ENCODE peak calls at places on chromosomes 12 and 14, in four cellular contexts. O is BE2C, L is right lobe of liver, T is ovary. X is an unnamed sample. For H3K9me3, the result is how much of the 10 kb centered on the place peaks cover.

GRCh38 chr14:32933943-32934890 is 4.5 kb upstream of the NPAS3 start:
- DNase-seq in O (peak), L (no peak), T (peak), X (no peak)

GRCh38 chr12:76790564-76791552 is 26.9 kb downstream of the ZDHHC17 start:
- DNase-seq in O (no peak), L (no peak), T (no peak), X (no peak)

GRCh38 chr12:32901553-32901952 is 5.0 kb upstream of the PKP2 start:
- DNase-seq in O (no peak), L (no peak), T (no peak), X (no peak)

GRCh38 chr14:48614003-48614402 is 938.6 kb upstream of the MDGA2 start:
- DNase-seq in O (no peak), L (no peak), T (no peak), X (no peak)

GRCh38 chr12:50268482-50268881 is 14.8 kb downstream of the LIMA1 start:
- DNase-seq in O (no peak), L (no peak), T (no peak), X (no peak)

GRCh38 chr12:94622475-94622874 is 27.9 kb downstream of the TMCC3 start:
- DNase-seq in O (no peak), L (no peak), T (no peak), X (no peak)

GRCh38 chr14:31692376-31692781 is 131.2 kb downstream of the NUBPL start:
- DNase-seq in O (no peak), L (no peak), T (no peak), X (no peak)

GRCh38 chr14:76323331-76324050 is 52.4 kb upstream of the ESRRB start:
- DNase-seq in O (no peak), L (peak), T (no peak), X (no peak)

GRCh38 chr14:69625299-69626131 is 14.1 kb downstream of the SUSD6 start:
- DNase-seq in O (no peak), L (peak), T (no peak), X (peak)

GRCh38 chr12:125140918-125141573 is 75.8 kb downstream of the AACS start:
- DNase-seq in O (no peak), L (no peak), T (no peak), X (no peak)

GRCh38 chr14:102540310-102541028 is 30.9 kb upstream of the ANKRD9 start:
- DNase-seq in O (peak), L (no peak), T (peak), X (no peak)

GRCh38 chr12:65740506-65740872 is 83.8 kb upstream of the HMGA2 start:
- DNase-seq in O (no peak), L (no peak), T (no peak), X (no peak)

GRCh38 chr14:38400751-38401150 is 144.9 kb upstream of the CLEC14A start:
- DNase-seq in O (no peak), L (no peak), T (no peak), X (no peak)

GRCh38 chr12:22978962-22979361 is 354.0 kb downstream of the ETNK1 start:
- DNase-seq in O (no peak), L (no peak), T (no peak), X (no peak)

GRCh38 chr12:104376650-104377506 is 73.3 kb downstream of the EID3 start:
- DNase-seq in O (no peak), L (no peak), T (no peak), X (no peak)

GRCh38 chr12:48744251-48745008 is 27.9 kb upstream of the CCNT1 start:
- DNase-seq in O (no peak), L (peak), T (no peak), X (no peak)

GRCh38 chr12:51972424-51972812 is 20.9 kb downstream of the ACVR1B start:
- DNase-seq in O (no peak), L (peak), T (no peak), X (no peak)

GRCh38 chr12:13178568-13179158 is 17.9 kb upstream of the EMP1 start:
- DNase-seq in O (no peak), L (no peak), T (peak), X (no peak)

GRCh38 chr14:69152181-69152943 is 557 bp downstream of the DCAF5 start:
- DNase-seq in O (no peak), L (peak), T (no peak), X (no peak)

GRCh38 chr14:93304771-93305170 is 28.1 kb downstream of the BTBD7 start:
- DNase-seq in O (no peak), L (no peak), T (no peak), X (no peak)

GRCh38 chr12:113222730-113223531 is 1.7 kb downstream of the TPCN1 start:
- DNase-seq in O (no peak), L (peak), T (peak), X (no peak)

GRCh38 chr14:32709072-32709471 is 229.6 kb upstream of the NPAS3 start:
- DNase-seq in O (no peak), L (no peak), T (no peak), X (no peak)

GRCh38 chr14:87139299-87139698 is 853.7 kb downstream of the GALC start:
- DNase-seq in O (no peak), L (no peak), T (no peak), X (no peak)

GRCh38 chr14:36028218-36028617 is 148.3 kb downstream of the PTCSC3 start:
- DNase-seq in O (peak), L (no peak), T (no peak), X (no peak)

GRCh38 chr12:14893471-14894250 is 8.0 kb upstream of the MGP start:
- DNase-seq in O (no peak), L (no peak), T (no peak), X (no peak)

GRCh38 chr12:96427269-96427729 is 27.1 kb upstream of the CDK17 start:
- DNase-seq in O (peak), L (no peak), T (peak), X (no peak)

GRCh38 chr14:79253576-79253975 is 957.7 kb downstream of the DIO2 start:
- DNase-seq in O (no peak), L (no peak), T (no peak), X (no peak)

GRCh38 chr12:120361506-120362208 is 7.3 kb downstream of the MSI1 start:
- DNase-seq in O (peak), L (no peak), T (peak), X (no peak)

GRCh38 chr12:91555981-91556380 is 373.4 kb upstream of the DCN start:
- DNase-seq in O (no peak), L (no peak), T (no peak), X (no peak)

GRCh38 chr14:21965042-21965441 is 291.4 kb upstream of the OR4E1 start:
- DNase-seq in O (no peak), L (no peak), T (no peak), X (no peak)

GRCh38 chr12:109934026-109934425 is 34.0 kb downstream of the TCHP start:
- DNase-seq in O (no peak), L (no peak), T (no peak), X (no peak)

GRCh38 chr12:106137456-106138278 is 1.1 kb downstream of the NUAK1 start:
- DNase-seq in O (no peak), L (no peak), T (no peak), X (no peak)

GRCh38 chr14:105880616-105881015 is 354.2 kb downstream of the TMEM121 start:
- DNase-seq in O (no peak), L (peak), T (no peak), X (no peak)
- H3K9me3 ChIP-seq in O (under half), L (under half), T (under half), X (under half)

DNA sequence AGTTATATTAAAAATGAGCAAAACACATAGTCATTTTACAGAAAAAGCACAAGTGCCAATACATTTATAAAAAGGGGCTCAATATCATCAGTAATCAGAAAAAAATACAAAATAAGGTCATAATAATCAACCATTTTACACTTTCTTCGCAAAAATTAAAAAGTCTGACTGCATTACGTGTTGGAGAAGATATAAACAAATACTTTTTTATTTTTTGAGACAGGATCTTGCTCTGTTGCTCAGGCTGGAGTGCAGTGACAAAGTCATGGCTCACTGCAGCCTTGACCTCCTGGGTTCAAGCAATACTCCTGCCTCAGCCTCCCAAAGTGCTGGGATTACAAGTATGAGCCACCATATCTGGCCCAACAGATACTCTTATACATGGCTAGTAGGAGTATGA is 181.5 kb upstream of the DIO3 start:
- DNase-seq in O (no peak), L (no peak), T (no peak), X (no peak)
- H3K9me3 ChIP-seq in O (under half), L (under half), T (under half), X (under half)

DNA sequence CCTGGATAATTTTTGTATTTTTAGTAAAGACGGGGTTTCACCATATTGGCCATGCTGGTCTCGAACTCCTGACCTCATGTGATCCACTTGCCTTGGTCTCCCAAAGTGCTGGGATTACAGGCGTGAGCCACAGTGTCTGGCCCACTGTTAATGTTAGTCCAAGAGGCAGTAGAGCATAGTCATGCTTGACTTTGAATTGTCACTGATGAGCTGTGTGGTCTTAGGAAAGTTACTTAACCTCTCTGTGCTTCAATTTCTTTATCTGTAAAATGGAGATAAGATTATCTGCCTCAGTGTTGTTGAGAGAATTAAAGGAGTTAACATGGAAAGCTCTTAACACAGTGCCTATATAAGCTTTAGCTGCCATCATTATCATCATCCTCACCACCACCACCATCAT is 78.1 kb downstream of the TBX3 start:
- DNase-seq in O (no peak), L (no peak), T (no peak), X (no peak)
- H3K9me3 ChIP-seq in O (under half), L (under half), T (under half), X (under half)

GRCh38 chr14:101349108-101349507 is 212.2 kb upstream of the DIO3 start:
- DNase-seq in O (no peak), L (no peak), T (no peak), X (no peak)

GRCh38 chr14:101351769-101352168 is 209.5 kb upstream of the DIO3 start:
- DNase-seq in O (no peak), L (no peak), T (no peak), X (no peak)

GRCh38 chr14:101350710-101351109 is 210.6 kb upstream of the DIO3 start:
- DNase-seq in O (no peak), L (no peak), T (no peak), X (no peak)

GRCh38 chr14:101351146-101351545 is 210.1 kb upstream of the DIO3 start:
- DNase-seq in O (no peak), L (no peak), T (no peak), X (no peak)

GRCh38 chr14:101350021-101350420 is 211.3 kb upstream of the DIO3 start:
- DNase-seq in O (no peak), L (no peak), T (no peak), X (no peak)
- H3K9me3 ChIP-seq in O (under half), L (under half), T (under half), X (under half)

DNA sequence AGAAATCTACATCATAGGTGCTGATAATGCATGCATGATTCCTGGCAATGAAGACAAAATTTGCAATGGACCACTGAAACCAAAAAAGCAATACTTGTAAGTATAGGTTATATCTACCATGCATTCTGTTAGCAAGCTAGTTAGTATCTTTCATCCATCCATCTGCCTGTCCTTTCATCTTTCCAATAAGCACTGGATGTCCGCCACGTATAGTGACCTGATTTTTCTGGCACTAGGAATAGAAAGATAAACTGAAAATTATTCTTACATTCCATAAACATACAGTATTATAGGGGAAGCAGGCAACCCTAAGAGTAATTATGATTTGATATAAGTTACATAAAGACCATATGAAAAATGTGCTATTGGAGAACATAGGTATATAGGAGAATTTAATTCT is 87.2 kb upstream of the MYF6 start:
- DNase-seq in O (no peak), L (no peak), T (no peak), X (no peak)
- H3K9me3 ChIP-seq in O (under half), L (under half), T (under half), X (under half)

X was measured in upper lobe of right lung.